ENCODE peak calls at places on chromosomes 7 and 10, in nine cellular contexts. X is fibroblast of lung, O is heart right ventricle, G is cardiac muscle cell, K is tibial nerve, L is lower lobe of right lung, S is A549, I is Peyer's patch, P is heart left ventricle. M is an unnamed sample.
A peak's percentile ranks its signal among the peaks of the same experiment; 100 is the strongest.

GRCh38 chr7:143384148-143384547 is 3.0 kb downstream of the ZYX start:
- DNase-seq in X (peak; percentile 69), O (no peak), G (peak; percentile 70), K (no peak), L (no peak), S (no peak), I (no peak), P (no peak), M (no peak)

GRCh38 chr10:86730227-86730626 is 26.2 kb upstream of the BMPR1A start:
- DNase-seq in X (no peak), O (peak; percentile 70), G (peak; percentile 59), K (no peak), L (no peak), S (no peak), I (no peak), P (peak; percentile 76), M (no peak)

GRCh38 chr10:86371691-86372090 is 5.1 kb upstream of the GRID1 start:
- DNase-seq in X (no peak), O (no peak), G (no peak), K (no peak), L (no peak), S (peak; percentile 49), I (no peak), P (no peak), M (no peak)

GRCh38 chr7:129698516-129699418 is 87.2 kb downstream of the NRF1 start:
- DNase-seq in X (no peak), O (no peak), G (no peak), K (no peak), L (no peak), S (no peak), I (no peak), P (no peak), M (no peak)

GRCh38 chr7:128831178-128831993 is 1.2 kb downstream of the FLNC start:
- DNase-seq in X (peak; percentile 87), O (peak; percentile 76), G (peak; percentile 77), K (no peak), L (no peak), S (no peak), I (no peak), P (peak; percentile 83), M (peak; percentile 63)

GRCh38 chr7:150972094-150972493 is 6.0 kb downstream of the KCNH2 start:
- DNase-seq in X (peak; percentile 36), O (peak; percentile 80), G (peak; percentile 34), K (no peak), L (no peak), S (no peak), I (no peak), P (peak; percentile 91), M (no peak)

GRCh38 chr7:37541810-37542443 is 93.3 kb upstream of the ELMO1 start:
- DNase-seq in X (no peak), O (no peak), G (no peak), K (no peak), L (no peak), S (no peak), I (no peak), P (no peak), M (no peak)

GRCh38 chr10:90579602-90580242 is 278.1 kb downstream of the HTR7 start:
- DNase-seq in X (peak; percentile 69), O (no peak), G (peak; percentile 64), K (no peak), L (no peak), S (no peak), I (no peak), P (no peak), M (peak; percentile 28)

GRCh38 chr7:92306153-92306552 is 60.4 kb downstream of the ANKIB1 start:
- DNase-seq in X (peak; percentile 21), O (no peak), G (no peak), K (no peak), L (no peak), S (no peak), I (no peak), P (no peak), M (no peak)

GRCh38 chr7:115232041-115232440 is 310.1 kb downstream of the MDFIC start:
- DNase-seq in X (peak; percentile 53), O (no peak), G (peak; percentile 13), K (no peak), L (no peak), S (no peak), I (no peak), P (no peak), M (no peak)

GRCh38 chr10:34727595-34728033 is 87.5 kb downstream of the PARD3 start:
- DNase-seq in X (no peak), O (no peak), G (peak; percentile 37), K (no peak), L (peak; percentile 62), S (no peak), I (no peak), P (peak; percentile 35), M (no peak)
- H3K4me1 ChIP-seq in X (peaks cover 5% of the 10 kb centered on the region), O (peaks cover 30% of the 10 kb centered on the region), G (peaks cover 16% of the 10 kb centered on the region), K (peaks cover 67% of the 10 kb centered on the region), L (peaks cover 52% of the 10 kb centered on the region), S (peaks cover 61% of the 10 kb centered on the region), I (peaks cover 27% of the 10 kb centered on the region), P (peaks cover 6% of the 10 kb centered on the region), M (peaks cover 28% of the 10 kb centered on the region)

GRCh38 chr10:7797582-7797981 is 9.6 kb downstream of the ATP5F1C start:
- DNase-seq in X (peak; percentile 98), O (peak; percentile 55), G (peak; percentile 92), K (no peak), L (no peak), S (peak; percentile 25), I (no peak), P (peak; percentile 59), M (peak; percentile 43)
- H3K27ac ChIP-seq in X (peak overlapping the region; percentile 74), O (peak overlapping the region; percentile 44), G (no peak overlapping the region), K (no peak overlapping the region), L (no peak overlapping the region), S (no peak overlapping the region), I (no peak overlapping the region), P (peak overlapping the region; percentile 54), M (peak overlapping the region; percentile 49)

GRCh38 chr10:83990126-83990525 is 149.2 kb upstream of the GHITM start:
- DNase-seq in X (no peak), O (no peak), G (no peak), K (no peak), L (no peak), S (no peak), I (no peak), P (no peak), M (no peak)

GRCh38 chr10:83994351-83994750 is 145.0 kb upstream of the GHITM start:
- DNase-seq in X (no peak), O (no peak), G (no peak), K (no peak), L (no peak), S (no peak), I (no peak), P (no peak), M (no peak)

GRCh38 chr10:83988435-83988834 is 150.9 kb upstream of the GHITM start:
- DNase-seq in X (no peak), O (no peak), G (no peak), K (no peak), L (no peak), S (no peak), I (no peak), P (no peak), M (no peak)

GRCh38 chr10:83995932-83996331 is 143.4 kb upstream of the GHITM start:
- DNase-seq in X (no peak), O (no peak), G (no peak), K (no peak), L (no peak), S (no peak), I (no peak), P (no peak), M (no peak)

DNA sequence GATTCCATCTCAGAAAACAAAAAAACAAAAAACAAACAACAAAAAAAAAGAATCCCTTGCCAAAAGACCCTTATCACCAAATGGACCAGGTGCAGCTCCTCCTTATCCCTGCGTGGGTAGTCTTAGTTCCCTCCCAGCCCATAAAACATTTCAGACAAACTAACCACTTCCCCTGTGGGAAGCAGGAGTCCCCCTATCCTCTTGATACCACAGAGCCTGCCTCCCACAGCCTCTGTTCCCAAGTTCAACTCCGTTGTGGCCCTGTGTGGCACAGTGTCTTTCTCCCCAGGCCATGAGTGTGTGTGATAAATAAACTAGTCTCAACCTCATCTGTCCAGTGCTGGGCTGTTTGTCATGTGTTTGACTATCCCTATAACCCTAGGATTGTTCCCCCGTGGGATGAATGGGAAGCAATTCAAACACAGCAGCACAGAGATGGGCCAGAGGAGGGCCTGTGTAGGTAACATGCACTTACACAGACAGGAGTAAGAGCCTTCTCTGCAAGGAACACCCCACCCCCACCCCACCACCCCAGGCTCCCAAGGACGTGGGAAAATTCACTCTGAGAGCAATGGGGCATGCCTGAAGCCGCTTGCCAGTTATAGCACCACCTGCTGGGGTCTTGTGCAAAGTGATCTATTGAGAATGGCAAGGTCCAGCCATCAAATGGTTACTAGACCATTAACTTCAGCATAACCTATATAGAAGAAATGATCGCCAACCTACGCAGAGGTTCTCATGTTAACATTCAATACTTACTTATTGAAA is 147.1 kb upstream of the GHITM start:
- DNase-seq in X (peak; percentile 2), O (no peak), G (peak; percentile 11), K (no peak), L (no peak), S (no peak), I (no peak), P (no peak), M (peak; percentile 58)
- TF ChIP-seq CTCF in X (no peak), O (no peak), G (peak; percentile 29), K (no peak), L (no peak), S (no peak), I (no peak), P (no peak), M (peak; percentile 51)

DNA sequence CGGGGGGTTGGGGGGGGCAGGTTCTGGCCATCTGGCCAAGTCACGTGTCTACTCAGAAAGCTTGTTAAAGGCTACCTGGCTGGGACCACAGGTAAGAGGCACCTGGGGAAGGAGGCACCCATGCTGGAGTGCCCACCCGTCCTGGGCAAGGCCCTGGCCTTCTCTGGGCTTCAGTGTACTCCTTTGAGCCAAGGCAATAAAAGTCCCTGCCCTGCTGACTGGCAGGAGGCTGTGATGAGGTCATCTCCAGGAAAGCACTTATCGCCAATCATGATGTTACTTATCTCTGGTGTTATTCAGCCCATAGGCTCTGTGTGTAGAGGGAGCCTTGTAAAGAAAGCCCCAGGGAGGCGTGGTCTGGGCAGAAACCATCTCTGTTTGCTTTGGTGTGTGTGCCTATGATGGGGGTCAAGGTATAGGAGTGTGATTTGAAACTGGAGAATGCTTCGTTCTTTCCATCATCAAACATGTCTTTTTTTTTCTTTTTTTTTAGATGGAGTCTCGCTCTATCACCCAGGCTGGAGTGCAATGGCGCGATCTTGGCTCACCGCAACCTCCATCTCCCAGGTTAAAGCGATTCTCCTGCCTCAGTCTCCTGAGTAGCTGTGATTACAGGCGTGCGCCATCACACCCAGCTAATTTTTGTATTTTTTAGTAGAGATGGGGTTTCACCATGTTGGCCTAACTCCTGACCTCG is 2.5 kb upstream of the CLDN4 start:
- DNase-seq in X (peak; percentile 63), O (no peak), G (peak; percentile 40), K (no peak), L (no peak), S (peak; percentile 67), I (no peak), P (no peak), M (peak; percentile 89)
- H3K4me1 ChIP-seq in X (peaks cover 15% of the 10 kb centered on the region), O (peaks cover 46% of the 10 kb centered on the region), G (peaks cover 11% of the 10 kb centered on the region), K (peaks cover 26% of the 10 kb centered on the region), L (peaks cover 39% of the 10 kb centered on the region), S (peaks cover 65% of the 10 kb centered on the region), I (peaks cover 51% of the 10 kb centered on the region), P (peaks cover 46% of the 10 kb centered on the region), M (peaks cover 39% of the 10 kb centered on the region)

M was measured in hepatocyte.